ENCODE peak calls at places on chromosome X, in five cellular contexts. M, Z, U, J and W are unnamed samples.

GRCh38 chrX:47224266-47224895 is 5.9 kb downstream of the CDK16 start:
- DNase-seq in M (no peak), Z (no peak), U (no peak), J (no peak), W (no peak)

GRCh38 chrX:74049126-74049525 is 254.9 kb upstream of the ZCCHC13 start:
- DNase-seq in M (no peak), Z (no peak), U (no peak), J (no peak), W (no peak)

GRCh38 chrX:139720136-139720535 is 12.2 kb upstream of the MCF2 start:
- DNase-seq in M (peak; percentile 16), Z (no peak), U (no peak), J (no peak), W (no peak)

GRCh38 chrX:28303486-28303885 is 283.8 kb upstream of the IL1RAPL1 start:
- DNase-seq in M (no peak), Z (no peak), U (no peak), J (no peak), W (peak; percentile 35)

GRCh38 chrX:78199851-78200250 is 60.4 kb upstream of the TAF9B start:
- DNase-seq in M (peak; percentile 31), Z (no peak), U (no peak), J (no peak), W (peak; percentile 26)

GRCh38 chrX:38804481-38805293 is 3.4 kb downstream of the MID1IP1 start:
- DNase-seq in M (peak; percentile 25), Z (no peak), U (no peak), J (peak; percentile 19), W (no peak)

GRCh38 chrX:10071451-10072163 is 85.2 kb upstream of the CLCN4 start:
- DNase-seq in M (peak; percentile 14), Z (no peak), U (no peak), J (no peak), W (no peak)

GRCh38 chrX:123884809-123885408 is 25.1 kb downstream of the XIAP start:
- DNase-seq in M (peak; percentile 69), Z (peak; percentile 2), U (no peak), J (no peak), W (peak; percentile 67)

GRCh38 chrX:44946771-44947170 is 73.8 kb downstream of the KDM6A start:
- DNase-seq in M (peak; percentile 58), Z (no peak), U (no peak), J (no peak), W (no peak)

GRCh38 chrX:50988649-50989048 is 78.1 kb downstream of the BMP15 start:
- DNase-seq in M (peak; percentile 39), Z (no peak), U (no peak), J (no peak), W (peak; percentile 81)

GRCh38 chrX:26328610-26329319 is 112.8 kb downstream of the MAGEB5 start:
- DNase-seq in M (no peak), Z (no peak), U (no peak), J (no peak), W (no peak)

GRCh38 chrX:2371026-2371778 is 129.6 kb downstream of the DHRSX start:
- DNase-seq in M (no peak), Z (no peak), U (no peak), J (no peak), W (no peak)

GRCh38 chrX:136754641-136755040 is 26.1 kb downstream of the ARHGEF6 start:
- DNase-seq in M (no peak), Z (no peak), U (no peak), J (no peak), W (no peak)

GRCh38 chrX:130393451-130394074 is 8.1 kb upstream of the GPR119 start:
- DNase-seq in M (peak; percentile 56), Z (peak; percentile 9), U (peak; percentile 0), J (no peak), W (peak; percentile 70)

GRCh38 chrX:122552291-122552800 is 631.7 kb upstream of the GRIA3 start:
- DNase-seq in M (no peak), Z (no peak), U (no peak), J (no peak), W (no peak)

GRCh38 chrX:129522184-129523059 is 868 bp downstream of the SMARCA1 start:
- DNase-seq in M (peak; percentile 54), Z (no peak), U (peak; percentile 6), J (no peak), W (peak; percentile 66)

GRCh38 chrX:131366387-131366786 is 77.3 kb upstream of the IGSF1 start:
- DNase-seq in M (no peak), Z (no peak), U (no peak), J (no peak), W (no peak)

GRCh38 chrX:15988661-15989603 is 134.3 kb upstream of the AP1S2 start:
- DNase-seq in M (peak; percentile 83), Z (no peak), U (no peak), J (no peak), W (no peak)

GRCh38 chrX:22365460-22365859 is 92.7 kb downstream of the CBLL2 start:
- DNase-seq in M (peak; percentile 70), Z (no peak), U (no peak), J (no peak), W (no peak)

GRCh38 chrX:40773188-40773587 is 37.8 kb upstream of the MED14 start:
- DNase-seq in M (no peak), Z (no peak), U (no peak), J (no peak), W (no peak)

GRCh38 chrX:18441780-18442367 is 16.5 kb downstream of the CDKL5 start:
- DNase-seq in M (no peak), Z (no peak), U (no peak), J (no peak), W (no peak)

GRCh38 chrX:25531096-25531495 is 515.3 kb upstream of the ARX start:
- DNase-seq in M (peak; percentile 48), Z (no peak), U (no peak), J (no peak), W (no peak)

GRCh38 chrX:10190367-10190766 is 33.6 kb downstream of the CLCN4 start:
- DNase-seq in M (peak; percentile 85), Z (no peak), U (no peak), J (no peak), W (peak; percentile 73)

GRCh38 chrX:19568422-19568821 is 53.1 kb upstream of the MAP3K15 start:
- DNase-seq in M (no peak), Z (no peak), U (no peak), J (no peak), W (peak; percentile 18)

GRCh38 chrX:131262738-131263679 is 26.1 kb downstream of the IGSF1 start:
- DNase-seq in M (no peak), Z (no peak), U (no peak), J (no peak), W (peak; percentile 74)

GRCh38 chrX:108261541-108262218 is 170.1 kb downstream of the ATG4A start:
- DNase-seq in M (peak; percentile 88), Z (no peak), U (no peak), J (no peak), W (no peak)

GRCh38 chrX:112163916-112164315 is 81.3 kb upstream of the TRPC5 start:
- DNase-seq in M (no peak), Z (no peak), U (no peak), J (no peak), W (no peak)

GRCh38 chrX:134382821-134383220 is 77.1 kb upstream of the HPRT1 start:
- DNase-seq in M (no peak), Z (no peak), U (no peak), J (no peak), W (no peak)

GRCh38 chrX:72137846-72138455 is 6.2 kb upstream of the RTL5 start:
- DNase-seq in M (no peak), Z (no peak), U (no peak), J (no peak), W (no peak)

GRCh38 chrX:71366674-71367256 is 608 bp downstream of the TAF1 start:
- DNase-seq in M (peak; percentile 25), Z (no peak), U (peak; percentile 2), J (peak; percentile 19), W (peak; percentile 18)

GRCh38 chrX:130024127-130024526 is 41.7 kb downstream of the BCORL1 start:
- DNase-seq in M (peak; percentile 70), Z (peak; percentile 3), U (no peak), J (no peak), W (peak; percentile 81)

GRCh38 chrX:97907791-97908190 is 1024.1 kb downstream of the RPA4 start:
- DNase-seq in M (no peak), Z (no peak), U (no peak), J (no peak), W (no peak)

GRCh38 chrX:151970661-151971060 is 3.8 kb downstream of the GABRE start:
- DNase-seq in M (peak; percentile 94), Z (no peak), U (no peak), J (no peak), W (no peak)

GRCh38 chrX:152601848-152602616 is 35.7 kb upstream of the GABRQ start:
- DNase-seq in M (no peak), Z (no peak), U (no peak), J (no peak), W (peak; percentile 60)

GRCh38 chrX:15915959-15916703 is 61.5 kb upstream of the AP1S2 start:
- DNase-seq in M (peak; percentile 38), Z (no peak), U (no peak), J (no peak), W (no peak)